ENCODE peak calls at places on chromosome 17, in four cellular contexts. T is K562, G is A549, U is transverse colon. A is an unnamed sample.

GRCh38 chr17:31678431-31678830 is 180.6 kb downstream of the COPRS start:
- DNase-seq in G (no peak), T (no peak), U (no peak), A (no peak)

GRCh38 chr17:7074931-7075330 is 5.1 kb downstream of the CLEC10A start:
- DNase-seq in T (no peak), U (no peak), G (no peak), A (no peak)

GRCh38 chr17:19641687-19642372 is 6.7 kb upstream of the ALDH3A2 start:
- DNase-seq in G (no peak), U (no peak), T (no peak), A (no peak)

GRCh38 chr17:79090503-79091372 is 16.1 kb downstream of the ENGASE start:
- DNase-seq in T (peak), U (no peak), G (no peak), A (no peak)

GRCh38 chr17:12765544-12765943 is 23.8 kb upstream of the ARHGAP44 start:
- DNase-seq in U (no peak), G (peak), T (peak), A (peak)

GRCh38 chr17:16273929-16274339 is 56.9 kb downstream of the PIGL start:
- DNase-seq in G (no peak), T (peak), U (no peak), A (no peak)

GRCh38 chr17:77358801-77359716 is 218.3 kb downstream of the SEC14L1 start:
- DNase-seq in G (no peak), T (no peak), U (no peak), A (peak)

GRCh38 chr17:72117748-72118587 is 2.9 kb upstream of the SOX9 start:
- DNase-seq in G (no peak), T (no peak), U (peak), A (no peak)

GRCh38 chr17:74639704-74640142 is 16.2 kb upstream of the CD300E start:
- DNase-seq in U (no peak), T (no peak), G (no peak), A (no peak)

GRCh38 chr17:65433592-65433991 is 127.9 kb downstream of the AXIN2 start:
- DNase-seq in U (no peak), T (no peak), G (no peak), A (no peak)

GRCh38 chr17:16178836-16179235 is 36.5 kb downstream of the NCOR1 start:
- DNase-seq in U (no peak), T (no peak), G (no peak), A (no peak)

GRCh38 chr17:76379275-76379641 is 5.2 kb upstream of the SPHK1 start:
- DNase-seq in G (no peak), T (no peak), U (no peak), A (no peak)

GRCh38 chr17:39110435-39111136 is 40.9 kb downstream of the PLXDC1 start:
- DNase-seq in G (no peak), T (no peak), U (no peak), A (peak)

GRCh38 chr17:50289268-50289667 is 15.0 kb downstream of the TMEM92 start:
- DNase-seq in T (no peak), G (no peak), U (no peak), A (no peak)

GRCh38 chr17:48427598-48427997 is 2.4 kb downstream of the SKAP1 start:
- DNase-seq in G (no peak), U (peak), T (peak), A (no peak)

GRCh38 chr17:51901242-51901641 is 257.3 kb downstream of the CA10 start:
- DNase-seq in U (no peak), G (no peak), T (no peak), A (no peak)

GRCh38 chr17:30761058-30761457 is 63.4 kb downstream of the CRLF3 start:
- DNase-seq in U (no peak), T (no peak), G (no peak), A (no peak)

GRCh38 chr17:19380551-19381284 is 2.4 kb downstream of the MAPK7 start:
- DNase-seq in T (no peak), G (no peak), U (no peak), A (no peak)

GRCh38 chr17:8801135-8801840 is 2.1 kb upstream of the MFSD6L start:
- DNase-seq in G (no peak), T (no peak), U (no peak), A (no peak)

GRCh38 chr17:7851438-7852261 is 3.2 kb upstream of the TMEM88 start:
- DNase-seq in U (peak), T (peak), G (peak), A (peak)

GRCh38 chr17:78364436-78365281 is 4.8 kb upstream of the SOCS3 start:
- DNase-seq in G (no peak), U (no peak), T (peak), A (no peak)

GRCh38 chr17:48246623-48247022 is 139.1 kb downstream of the SNX11 start:
- DNase-seq in T (peak), U (no peak), G (peak), A (no peak)

GRCh38 chr17:28045304-28045703 is 2.8 kb downstream of the NLK start:
- DNase-seq in G (no peak), T (no peak), U (no peak), A (no peak)

GRCh38 chr17:41523787-41524186 is 4.3 kb downstream of the KRT19 start:
- DNase-seq in U (peak), G (no peak), T (no peak), A (peak)

GRCh38 chr17:9350083-9350482 is 225.5 kb downstream of the STX8 start:
- DNase-seq in T (no peak), G (no peak), U (no peak), A (no peak)

GRCh38 chr17:49572226-49572625 is 3.4 kb upstream of the NXPH3 start:
- DNase-seq in G (no peak), T (no peak), U (no peak), A (no peak)

DNA sequence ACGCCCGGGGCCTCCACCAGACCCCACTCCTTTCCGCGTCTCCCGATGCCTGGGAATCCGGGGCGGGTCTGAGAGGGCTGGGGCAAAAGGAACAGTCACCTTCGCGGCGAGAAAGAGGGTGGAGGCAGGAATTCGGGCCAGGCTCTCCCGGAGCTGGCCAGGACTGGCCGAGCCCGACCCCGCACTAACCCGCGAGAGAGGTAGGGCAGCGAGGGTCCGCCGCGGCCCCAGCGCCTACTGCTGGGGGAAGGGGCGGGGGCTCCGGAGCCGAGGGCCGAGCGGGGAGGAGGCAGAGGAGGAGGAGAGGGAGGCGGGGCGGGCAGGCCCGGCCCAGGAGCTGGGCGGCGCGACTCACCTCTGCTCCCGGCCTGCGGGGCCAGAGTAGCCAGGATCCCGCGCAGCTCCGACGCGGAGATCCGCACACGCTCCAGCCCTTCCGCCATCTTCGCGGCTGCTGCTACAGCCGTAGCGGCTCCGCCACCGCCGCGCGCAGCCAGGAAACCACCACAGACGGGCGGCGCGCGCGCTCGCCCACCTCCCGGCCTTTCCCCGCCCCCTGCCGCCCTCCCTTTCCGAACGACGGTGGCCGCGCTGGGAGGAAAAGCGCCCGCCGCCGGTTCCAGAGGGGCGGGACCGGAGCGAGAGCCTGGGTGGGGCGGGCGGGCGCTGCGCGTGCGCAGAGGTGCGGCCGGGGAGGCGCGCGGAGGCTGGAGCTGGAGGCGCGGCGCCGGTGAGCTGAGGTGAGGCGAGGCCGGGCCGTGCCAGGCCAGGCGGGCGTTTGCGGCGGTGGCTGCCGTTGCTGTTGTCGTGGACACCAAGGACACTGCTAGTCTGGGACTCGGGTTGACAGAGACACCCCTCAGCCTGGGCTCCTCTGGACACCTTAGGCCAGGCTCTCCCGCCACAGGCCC is at the start of the genes SMG6 and SRR:
- DNase-seq in T (peak), U (peak), G (peak), A (peak)
- TF ChIP-seq EP300 in T (no peak), U (no peak), G (no peak), A (no peak)

GRCh38 chr17:66749217-66749832 is 85.6 kb upstream of the CACNG5 start:
- DNase-seq in G (no peak), U (no peak), T (no peak), A (no peak)

GRCh38 chr17:66751771-66752170 is 83.1 kb upstream of the CACNG5 start:
- DNase-seq in G (no peak), T (no peak), U (no peak), A (no peak)

GRCh38 chr17:66752411-66752810 is 82.5 kb upstream of the CACNG5 start:
- DNase-seq in T (no peak), U (no peak), G (no peak), A (no peak)

GRCh38 chr17:66748578-66748977 is 86.3 kb upstream of the CACNG5 start:
- DNase-seq in G (no peak), U (no peak), T (no peak), A (no peak)

GRCh38 chr17:66750756-66751543 is 84.0 kb upstream of the CACNG5 start:
- DNase-seq in G (no peak), T (no peak), U (no peak), A (no peak)
- TF ChIP-seq CTCF in G (no peak), T (no peak), U (no peak), A (no peak)

GRCh38 chr17:18237461-18237860 is 12.0 kb downstream of the LLGL1 start:
- DNase-seq in G (no peak), U (no peak), T (no peak), A (no peak)
- TF ChIP-seq EP300 in G (no peak), U (no peak), T (no peak), A (no peak)

DNA sequence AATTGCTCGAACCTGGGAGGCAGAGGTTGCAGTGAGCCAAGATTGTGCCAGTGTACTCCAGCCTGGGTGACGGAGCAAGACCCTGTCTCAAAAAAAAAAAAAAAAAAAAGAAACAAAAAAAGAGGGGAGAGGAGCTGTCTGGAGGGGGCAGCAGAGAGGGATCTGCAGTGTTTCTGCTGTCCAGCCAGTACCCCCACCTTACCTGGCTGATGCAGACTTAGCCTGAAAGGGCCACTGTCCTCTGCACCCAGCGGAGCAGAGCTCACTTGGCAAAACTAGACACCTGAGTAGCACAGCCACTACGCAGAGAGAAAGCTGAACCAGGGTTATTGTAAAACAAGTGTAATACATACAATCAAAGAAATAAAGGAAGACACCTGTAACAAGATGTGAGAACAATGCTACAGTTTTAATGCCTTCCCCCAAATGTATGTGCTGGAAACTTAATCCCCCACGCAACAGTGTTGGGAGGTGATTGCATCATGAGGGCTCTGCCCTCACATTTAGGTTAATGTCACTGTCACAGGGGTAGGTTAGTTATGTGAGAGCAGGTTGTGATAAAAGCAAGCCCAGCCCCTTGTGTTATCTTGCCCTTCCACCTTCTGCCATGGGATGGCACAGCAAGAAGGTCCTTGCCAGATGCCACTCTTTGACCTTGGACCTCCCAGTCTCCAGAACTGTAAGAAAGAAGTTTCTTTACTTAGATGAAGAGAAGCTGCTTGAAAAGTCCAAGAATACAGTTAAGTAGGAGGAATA is 211.2 kb downstream of the RPTOR start:
- DNase-seq in G (no peak), T (peak), U (no peak), A (no peak)
- TF ChIP-seq CTCF in G (no peak), T (peak), U (no peak), A (no peak)

GRCh38 chr17:3668279-3669084 is at the start of the genes EMC6 and TAX1BP3:
- DNase-seq in U (peak), G (peak), T (peak), A (peak)
- TF ChIP-seq EP300 in U (no peak), G (no peak), T (no peak), A (no peak)

DNA sequence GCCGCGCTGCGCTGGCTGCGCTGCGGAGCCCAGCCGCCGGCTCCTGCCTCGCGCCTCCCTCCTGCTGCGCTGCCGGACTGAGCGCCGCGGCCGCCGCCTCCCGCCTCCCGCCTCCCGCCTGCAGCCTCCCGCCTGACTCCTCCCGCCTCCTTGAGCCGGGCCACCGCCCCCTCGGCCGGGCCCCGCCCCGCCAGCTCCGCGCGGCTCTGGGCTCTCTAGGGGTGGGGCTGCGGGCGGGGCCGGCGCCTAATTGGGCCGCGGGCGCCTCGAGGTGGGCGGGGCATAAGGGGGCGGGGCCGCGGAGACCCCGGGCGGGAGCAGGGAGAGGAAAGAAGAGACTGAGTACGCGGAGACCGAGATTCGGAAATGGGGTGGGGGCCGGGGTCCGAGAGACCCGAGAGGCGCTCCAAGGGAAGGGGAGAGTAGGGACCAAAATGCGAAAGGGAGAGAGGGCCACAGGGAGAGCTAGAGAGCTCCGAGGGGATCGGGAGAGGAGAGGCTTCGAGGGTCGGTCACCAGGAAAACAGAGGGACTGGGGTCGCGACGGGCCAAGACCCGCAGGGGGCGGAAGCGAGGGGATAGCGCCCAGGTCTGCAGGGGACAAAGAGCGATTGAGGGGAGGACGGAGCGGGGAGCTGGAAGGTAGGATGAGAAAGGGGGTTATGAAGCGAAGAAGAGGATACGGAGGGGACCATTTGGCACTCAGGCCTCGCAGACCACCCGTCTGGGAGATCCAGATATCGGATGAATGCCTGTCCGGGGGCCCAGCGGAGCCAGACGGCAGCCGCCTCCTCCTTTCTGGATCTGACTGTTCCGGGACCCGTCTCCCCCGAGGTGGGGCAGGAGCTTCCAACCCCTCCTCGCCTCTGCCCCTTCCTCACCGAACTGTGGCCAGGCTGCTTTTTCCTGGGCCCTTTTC is at the start of gene C1QL1:
- DNase-seq in U (peak), G (peak), T (peak), A (peak)
- TF ChIP-seq CTCF in U (no peak), G (no peak), T (no peak), A (no peak)

GRCh38 chr17:57984226-57984890 is 3.7 kb downstream of the VEZF1 start:
- DNase-seq in T (no peak), U (no peak), G (no peak), A (no peak)
- TF ChIP-seq EP300 in T (no peak), U (no peak), G (no peak), A (no peak)

GRCh38 chr17:54968259-54968953 is at the start of the genes COX11 and STXBP4:
- DNase-seq in G (peak), U (peak), T (peak), A (peak)

GRCh38 chr17:54968954-54969400 is 412 bp downstream of the STXBP4 start:
- DNase-seq in T (peak), U (peak), G (no peak), A (no peak)

GRCh38 chr17:54971147-54971546 is 2.6 kb downstream of the STXBP4 start:
- DNase-seq in U (no peak), T (peak), G (no peak), A (no peak)

GRCh38 chr17:54969658-54970572 is 1.4 kb downstream of the STXBP4 start:
- DNase-seq in U (no peak), G (no peak), T (peak), A (no peak)

DNA sequence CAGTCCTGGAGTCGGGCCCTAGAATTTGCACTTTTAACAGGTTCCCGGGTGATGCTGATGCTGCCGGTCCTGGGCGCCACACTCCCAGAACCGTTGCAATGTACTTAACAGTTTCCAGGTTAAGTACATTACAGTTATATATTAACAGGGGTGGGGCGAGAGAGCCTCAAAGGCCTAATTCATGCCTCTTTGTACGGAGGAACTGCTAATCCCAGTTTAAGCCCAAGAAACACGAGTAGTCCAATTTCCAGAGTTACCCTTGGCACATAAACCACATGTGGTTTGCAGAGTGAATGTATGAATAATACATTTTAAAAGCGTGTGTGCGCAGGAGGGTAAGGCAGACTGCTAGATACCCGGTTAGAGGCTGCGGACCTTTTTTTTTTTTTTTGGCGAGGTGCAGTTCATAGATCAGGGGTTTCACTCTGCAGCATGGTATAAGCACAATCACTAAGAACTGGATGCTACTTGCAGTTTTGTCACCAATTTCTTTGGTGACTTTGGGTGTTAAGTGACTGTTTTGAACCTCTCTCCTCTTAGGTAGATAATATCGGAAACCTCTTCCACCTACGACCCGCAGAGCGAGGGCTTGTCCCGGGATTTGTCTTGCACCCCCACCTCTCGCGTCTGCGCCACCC is 714 bp downstream of the COX11 start:
- DNase-seq in T (peak), G (peak), U (peak), A (no peak)
- TF ChIP-seq CTCF in T (no peak), G (peak), U (no peak), A (no peak)

GRCh38 chr17:60525624-60526514 is at the start of gene APPBP2:
- DNase-seq in U (peak), G (peak), T (peak), A (peak)
- TF ChIP-seq EP300 in U (no peak), G (no peak), T (no peak), A (no peak)

DNA sequence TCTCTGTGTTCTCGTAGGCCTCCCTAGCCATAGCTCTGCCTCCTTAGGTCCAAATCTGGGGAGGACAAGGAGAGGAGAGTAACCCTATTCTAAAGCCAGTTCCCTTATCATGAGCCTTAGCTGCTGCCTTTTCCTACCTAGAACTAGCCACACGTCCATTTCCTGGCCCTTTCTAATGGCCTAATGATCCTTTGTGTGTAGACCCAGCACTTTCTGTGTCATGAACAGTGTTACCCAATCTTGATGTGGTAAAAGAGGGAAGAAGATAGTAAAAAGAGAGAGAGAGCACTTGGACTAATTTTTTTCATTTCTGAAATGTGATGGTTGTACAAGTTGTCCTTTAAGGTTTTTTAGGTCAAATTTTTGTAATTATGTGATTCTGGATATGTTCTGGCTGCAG is 18.1 kb downstream of the CASC3 start:
- DNase-seq in G (no peak), T (no peak), U (no peak), A (no peak)
- TF ChIP-seq CTCF in G (no peak), T (no peak), U (no peak), A (no peak)

A was measured in stomach.